ENCODE peak calls at places on chromosomes 7 and 10, in six cellular contexts. M is astrocyte of the spinal cord, Y is cardiac muscle cell, F is AG04450, I is IMR-90, P is HCT116. R is an unnamed sample.

GRCh38 chr10:84340632-84341537 is 12.5 kb downstream of the CCSER2 start:
- DNase-seq in M (no peak), Y (no peak), F (no peak), I (no peak), P (no peak), R (no peak)

GRCh38 chr7:99296471-99296870 is 23.8 kb downstream of the MYH16 start:
- DNase-seq in M (no peak), Y (no peak), F (no peak), I (no peak), P (no peak), R (no peak)

GRCh38 chr10:91519899-91520514 is 109.9 kb downstream of the HECTD2 start:
- DNase-seq in M (no peak), Y (no peak), F (no peak), I (no peak), P (no peak), R (no peak)

GRCh38 chr7:134045716-134046115 is 81.4 kb upstream of the LRGUK start:
- DNase-seq in M (no peak), Y (no peak), F (no peak), I (no peak), P (no peak), R (no peak)

GRCh38 chr7:95993420-95993819 is 221.1 kb downstream of the DYNC1I1 start:
- DNase-seq in M (no peak), Y (no peak), F (no peak), I (no peak), P (no peak), R (no peak)

GRCh38 chr10:95741807-95742528 is 14.0 kb upstream of the ENTPD1 start:
- DNase-seq in M (peak; percentile 75), Y (peak; percentile 91), F (no peak), I (peak; percentile 35), P (no peak), R (no peak)

GRCh38 chr10:33196710-33197406 is 137.6 kb downstream of the NRP1 start:
- DNase-seq in M (no peak), Y (no peak), F (no peak), I (no peak), P (no peak), R (no peak)

GRCh38 chr7:120052884-120053382 is 220.0 kb upstream of the KCND2 start:
- DNase-seq in M (peak; percentile 50), Y (peak; percentile 98), F (peak; percentile 97), I (peak; percentile 99), P (no peak), R (peak; percentile 52)

GRCh38 chr7:57202274-57202673 is 70.0 kb upstream of the ZNF479 start:
- DNase-seq in M (no peak), Y (no peak), F (no peak), I (no peak), P (no peak), R (no peak)

GRCh38 chr10:71921319-71922027 is 42.7 kb upstream of the CHST3 start:
- DNase-seq in M (no peak), Y (peak; percentile 77), F (no peak), I (no peak), P (no peak), R (no peak)

GRCh38 chr7:711967-712600 is 14.4 kb upstream of the DNAAF5 start:
- DNase-seq in M (no peak), Y (no peak), F (no peak), I (no peak), P (no peak), R (no peak)
- H3K4me3 ChIP-seq in M (peak overlapping the region; percentile 36), Y (peak overlapping the region; percentile 84), F (peak overlapping the region; percentile 50), I (peak overlapping the region; percentile 52), P (no peak overlapping the region), R (peak overlapping the region; percentile 47)

GRCh38 chr7:30080818-30081217 is 52.6 kb downstream of the PLEKHA8 start:
- DNase-seq in M (no peak), Y (no peak), F (no peak), I (no peak), P (no peak), R (no peak)

GRCh38 chr7:30084195-30084594 is 50.6 kb upstream of the MTURN start:
- DNase-seq in M (no peak), Y (no peak), F (no peak), I (no peak), P (no peak), R (no peak)

GRCh38 chr7:30082686-30083085 is 52.1 kb upstream of the MTURN start:
- DNase-seq in M (no peak), Y (no peak), F (no peak), I (no peak), P (no peak), R (no peak)

GRCh38 chr7:30076411-30076810 is 48.2 kb downstream of the PLEKHA8 start:
- DNase-seq in M (no peak), Y (no peak), F (no peak), I (no peak), P (no peak), R (no peak)

GRCh38 chr7:30079880-30080279 is 51.7 kb downstream of the PLEKHA8 start:
- DNase-seq in M (no peak), Y (no peak), F (no peak), I (no peak), P (no peak), R (no peak)
- TF ChIP-seq CTCF in M (no peak), Y (no peak), F (no peak), I (no peak), P (no peak), R (no peak)

GRCh38 chr7:151875862-151876111 is 1.1 kb downstream of the PRKAG2 start:
- DNase-seq in M (peak; percentile 25), Y (peak; percentile 66), F (no peak), I (no peak), P (no peak), R (no peak)

GRCh38 chr7:151880688-151881087 is 3.8 kb upstream of the PRKAG2 start:
- DNase-seq in M (no peak), Y (no peak), F (no peak), I (no peak), P (no peak), R (no peak)

GRCh38 chr7:151876899-151877777 is at the start of gene PRKAG2:
- DNase-seq in M (peak; percentile 30), Y (peak; percentile 40), F (no peak), I (no peak), P (no peak), R (no peak)

GRCh38 chr7:151876112-151876898 is 610 bp downstream of the PRKAG2 start:
- DNase-seq in M (peak; percentile 12), Y (peak; percentile 15), F (no peak), I (no peak), P (no peak), R (no peak)

DNA sequence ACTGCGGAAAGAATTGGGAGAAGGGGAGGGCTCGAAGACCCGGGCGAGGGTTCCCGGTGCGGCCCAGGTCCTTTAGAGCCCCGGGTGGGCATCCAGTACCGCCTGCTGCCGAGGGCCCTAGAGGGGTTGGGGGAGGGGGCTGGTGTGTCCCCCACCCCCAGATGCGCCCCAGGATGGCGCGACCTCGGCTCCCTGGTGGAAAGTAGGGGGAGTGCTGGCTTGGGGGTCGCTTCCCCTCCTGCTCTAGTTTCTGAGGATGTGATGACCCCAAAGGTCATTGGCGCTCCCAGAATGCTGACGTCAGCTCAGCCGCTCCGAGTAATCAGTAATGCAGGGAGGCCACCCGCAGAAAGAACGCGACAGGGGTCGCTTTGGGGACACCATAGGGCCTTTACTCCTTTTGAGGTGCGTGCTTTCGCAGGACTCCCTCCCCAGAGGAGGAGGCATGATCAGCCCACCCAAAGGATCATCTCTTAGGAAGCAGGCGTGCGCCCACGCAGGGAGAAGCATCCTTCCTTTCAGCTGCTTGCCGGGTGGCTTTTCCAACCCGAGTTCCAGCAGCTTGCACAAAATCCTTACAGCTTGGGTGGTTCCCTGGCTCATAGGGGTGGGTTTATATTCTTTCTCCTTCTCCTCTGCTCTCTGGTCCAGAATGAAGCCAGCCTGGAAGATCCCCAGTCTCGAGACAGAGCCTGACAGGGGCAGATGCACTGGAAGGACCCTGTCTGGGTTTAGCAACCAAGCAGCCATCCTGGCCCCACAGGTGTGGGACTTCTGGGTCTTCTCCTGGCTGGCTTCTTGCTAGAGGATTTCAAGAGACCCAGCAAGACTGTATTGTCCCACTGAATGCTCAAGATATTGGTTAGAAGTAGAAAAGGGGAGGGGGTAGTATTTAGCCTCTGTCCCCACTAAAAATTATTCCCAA is 1.3 kb upstream of the PRKAG2 start:
- DNase-seq in M (no peak), Y (no peak), F (no peak), I (no peak), P (no peak), R (no peak)
- H3K4me3 ChIP-seq in M (no peak overlapping the region), Y (peak overlapping the region; percentile 49), F (no peak overlapping the region), I (no peak overlapping the region), P (no peak overlapping the region), R (no peak overlapping the region)

GRCh38 chr10:30883751-30884150 is 147.9 kb downstream of the ZNF438 start:
- DNase-seq in M (no peak), Y (no peak), F (no peak), I (no peak), P (no peak), R (no peak)

GRCh38 chr10:30893208-30893607 is 138.5 kb downstream of the ZNF438 start:
- DNase-seq in M (no peak), Y (peak; percentile 11), F (no peak), I (peak; percentile 55), P (no peak), R (no peak)

GRCh38 chr10:30883116-30883515 is 148.5 kb downstream of the ZNF438 start:
- DNase-seq in M (no peak), Y (no peak), F (no peak), I (no peak), P (no peak), R (no peak)

GRCh38 chr10:30885423-30885822 is 146.2 kb downstream of the ZNF438 start:
- DNase-seq in M (no peak), Y (no peak), F (no peak), I (no peak), P (no peak), R (no peak)

GRCh38 chr10:30887839-30888238 is 143.8 kb downstream of the ZNF438 start:
- DNase-seq in M (no peak), Y (no peak), F (no peak), I (no peak), P (no peak), R (no peak)
- TF ChIP-seq CTCF in M (no peak), Y (no peak), F (no peak), I (no peak), P (no peak), R (no peak)

R was measured in astrocyte of the cerebellum.